ENCODE peak calls at places on chromosomes 11 and 22, in seven cellular contexts. One of them, this sample, is unnamed.
A peak's percentile ranks its signal among the peaks of the same experiment; 100 is the strongest.

GRCh38 chr11:121630041-121630440 is 177.3 kb upstream of the SORL1-AS1 start:
- DNase-seq in spleen: no peak
- DNase-seq in adrenal gland: no peak
- DNase-seq in K562: no peak
- DNase-seq in H1: no peak
- DNase-seq in A549: no peak
- DNase-seq in HCT116: no peak
- DNase-seq in this sample: no peak

GRCh38 chr11:69771466-69771865 is 3.7 kb downstream of the FGF4 start:
- DNase-seq in spleen: no peak
- DNase-seq in adrenal gland: no peak
- DNase-seq in K562: no peak
- DNase-seq in H1: no peak
- DNase-seq in A549: no peak
- DNase-seq in HCT116: no peak
- DNase-seq in this sample: no peak

GRCh38 chr22:19143967-19144400 is 467 bp downstream of the ESS2 start:
- DNase-seq in spleen: peak; percentile 74
- DNase-seq in adrenal gland: no peak
- DNase-seq in K562: peak; percentile 80
- DNase-seq in H1: no peak
- DNase-seq in A549: no peak
- DNase-seq in HCT116: no peak
- DNase-seq in this sample: peak; percentile 61

GRCh38 chr11:93775289-93775688 is 8.8 kb upstream of the MED17 start:
- DNase-seq in spleen: no peak
- DNase-seq in adrenal gland: no peak
- DNase-seq in K562: peak; percentile 42
- DNase-seq in H1: peak; percentile 71
- DNase-seq in A549: no peak
- DNase-seq in HCT116: peak; percentile 18
- DNase-seq in this sample: peak; percentile 20

GRCh38 chr11:102530558-102530957 is at the start of gene MMP7:
- DNase-seq in spleen: no peak
- DNase-seq in adrenal gland: no peak
- DNase-seq in K562: no peak
- DNase-seq in H1: no peak
- DNase-seq in A549: peak; percentile 46
- DNase-seq in HCT116: no peak
- DNase-seq in this sample: no peak

GRCh38 chr22:27846248-27846760 is 44.7 kb upstream of the MN1 start:
- DNase-seq in spleen: no peak
- DNase-seq in adrenal gland: no peak
- DNase-seq in K562: no peak
- DNase-seq in H1: peak; percentile 29
- DNase-seq in A549: no peak
- DNase-seq in HCT116: no peak
- DNase-seq in this sample: no peak

GRCh38 chr22:33389927-33390326 is 331.7 kb upstream of the SYN3 start:
- DNase-seq in spleen: no peak
- DNase-seq in adrenal gland: no peak
- DNase-seq in K562: no peak
- DNase-seq in H1: no peak
- DNase-seq in A549: no peak
- DNase-seq in HCT116: no peak
- DNase-seq in this sample: no peak

GRCh38 chr11:19367051-19367709 is 126.4 kb upstream of the E2F8 start:
- DNase-seq in spleen: no peak
- DNase-seq in adrenal gland: no peak
- DNase-seq in K562: no peak
- DNase-seq in H1: no peak
- DNase-seq in A549: no peak
- DNase-seq in HCT116: no peak
- DNase-seq in this sample: no peak

GRCh38 chr11:40168461-40168860 is 1291.0 kb downstream of the LRRC4C start:
- DNase-seq in spleen: no peak
- DNase-seq in adrenal gland: no peak
- DNase-seq in K562: no peak
- DNase-seq in H1: no peak
- DNase-seq in A549: no peak
- DNase-seq in HCT116: no peak
- DNase-seq in this sample: no peak

GRCh38 chr22:39219071-39220050 is 25.4 kb downstream of the PDGFB start:
- DNase-seq in spleen: peak; percentile 19
- DNase-seq in adrenal gland: peak; percentile 10
- DNase-seq in K562: no peak
- DNase-seq in H1: peak; percentile 46
- DNase-seq in A549: no peak
- DNase-seq in HCT116: no peak
- DNase-seq in this sample: no peak
- TF ChIP-seq POLR2A in spleen: no peak
- TF ChIP-seq POLR2A in adrenal gland: no peak
- TF ChIP-seq POLR2A in K562: no peak
- TF ChIP-seq POLR2A in H1: no peak
- TF ChIP-seq POLR2A in A549: no peak
- TF ChIP-seq POLR2A in HCT116: no peak
- TF ChIP-seq POLR2A in this sample: no peak

DNA sequence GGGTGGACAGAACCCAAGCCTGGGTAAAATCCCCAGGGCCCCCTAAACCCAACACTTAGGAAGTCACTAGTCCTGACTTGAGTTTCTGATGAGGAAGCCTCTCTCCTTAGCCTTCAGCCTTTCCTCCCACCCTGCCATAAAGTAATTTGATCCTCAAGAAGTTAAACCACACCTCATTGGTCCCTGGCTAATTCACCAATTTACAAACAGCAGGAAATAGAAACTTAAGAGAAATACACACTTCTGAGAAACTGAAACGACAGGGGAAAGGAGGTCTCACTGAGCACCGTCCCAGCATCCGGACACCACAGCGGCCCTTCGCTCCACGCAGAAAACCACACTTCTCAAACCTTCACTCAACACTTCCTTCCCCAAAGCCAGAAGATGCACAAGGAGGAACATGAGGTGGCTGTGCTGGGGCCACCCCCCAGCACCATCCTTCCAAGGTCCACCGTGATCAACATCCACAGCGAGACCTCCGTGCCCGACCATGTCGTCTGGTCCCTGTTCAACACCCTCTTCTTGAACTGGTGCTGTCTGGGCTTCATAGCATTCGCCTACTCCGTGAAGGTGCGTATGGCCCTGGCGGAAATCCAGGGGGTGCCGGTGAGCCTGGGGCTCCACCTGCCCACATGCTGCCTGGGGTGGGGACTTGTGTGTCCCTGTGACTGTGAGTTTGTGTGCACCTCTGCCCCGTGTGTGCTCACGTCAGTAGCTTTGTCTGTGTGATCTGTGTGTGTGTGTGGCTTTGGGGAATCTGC is at the start of gene IFITM1:
- DNase-seq in spleen: peak; percentile 90
- DNase-seq in adrenal gland: no peak
- DNase-seq in K562: no peak
- DNase-seq in H1: peak; percentile 57
- DNase-seq in A549: no peak
- DNase-seq in HCT116: no peak
- DNase-seq in this sample: no peak
- TF ChIP-seq POLR2A in spleen: peak; percentile 41
- TF ChIP-seq POLR2A in adrenal gland: peak; percentile 35
- TF ChIP-seq POLR2A in K562: peak; percentile 97
- TF ChIP-seq POLR2A in H1: no peak
- TF ChIP-seq POLR2A in A549: no peak
- TF ChIP-seq POLR2A in HCT116: no peak
- TF ChIP-seq POLR2A in this sample: peak; percentile 44

GRCh38 chr11:64800633-64801464 is 2.2 kb downstream of the MAP4K2 start:
- DNase-seq in spleen: peak; percentile 85
- DNase-seq in adrenal gland: no peak
- DNase-seq in K562: peak; percentile 43
- DNase-seq in H1: no peak
- DNase-seq in A549: no peak
- DNase-seq in HCT116: no peak
- DNase-seq in this sample: peak; percentile 40

GRCh38 chr11:64803163-64803845 is at the start of gene MAP4K2:
- DNase-seq in spleen: peak; percentile 98
- DNase-seq in adrenal gland: peak; percentile 89
- DNase-seq in K562: peak; percentile 98
- DNase-seq in H1: peak; percentile 89
- DNase-seq in A549: peak; percentile 85
- DNase-seq in HCT116: peak; percentile 64
- DNase-seq in this sample: peak; percentile 87

GRCh38 chr11:64803846-64804345 is 882 bp upstream of the MAP4K2 start:
- DNase-seq in spleen: no peak
- DNase-seq in adrenal gland: no peak
- DNase-seq in K562: no peak
- DNase-seq in H1: no peak
- DNase-seq in A549: no peak
- DNase-seq in HCT116: no peak
- DNase-seq in this sample: no peak

GRCh38 chr11:64801591-64802369 is 1.2 kb downstream of the MAP4K2 start:
- DNase-seq in spleen: peak; percentile 81
- DNase-seq in adrenal gland: no peak
- DNase-seq in K562: no peak
- DNase-seq in H1: no peak
- DNase-seq in A549: no peak
- DNase-seq in HCT116: no peak
- DNase-seq in this sample: peak; percentile 21

GRCh38 chr11:64802370-64803162 is 448 bp downstream of the MAP4K2 start:
- DNase-seq in spleen: peak; percentile 78
- DNase-seq in adrenal gland: no peak
- DNase-seq in K562: no peak
- DNase-seq in H1: peak; percentile 70
- DNase-seq in A549: no peak
- DNase-seq in HCT116: no peak
- DNase-seq in this sample: peak; percentile 43
- TF ChIP-seq POLR2A in spleen: no peak
- TF ChIP-seq POLR2A in adrenal gland: no peak
- TF ChIP-seq POLR2A in K562: no peak
- TF ChIP-seq POLR2A in H1: no peak
- TF ChIP-seq POLR2A in A549: peak; percentile 24
- TF ChIP-seq POLR2A in HCT116: no peak
- TF ChIP-seq POLR2A in this sample: no peak

GRCh38 chr11:57791321-57792059 is 29.9 kb downstream of the CTNND1 start:
- DNase-seq in spleen: peak; percentile 82
- DNase-seq in adrenal gland: no peak
- DNase-seq in K562: no peak
- DNase-seq in H1: no peak
- DNase-seq in A549: no peak
- DNase-seq in HCT116: no peak
- DNase-seq in this sample: no peak

GRCh38 chr11:57792870-57793269 is 31.3 kb downstream of the CTNND1 start:
- DNase-seq in spleen: no peak
- DNase-seq in adrenal gland: no peak
- DNase-seq in K562: no peak
- DNase-seq in H1: no peak
- DNase-seq in A549: peak; percentile 39
- DNase-seq in HCT116: no peak
- DNase-seq in this sample: no peak

GRCh38 chr11:57787920-57788716 is 26.5 kb downstream of the CTNND1 start:
- DNase-seq in spleen: no peak
- DNase-seq in adrenal gland: no peak
- DNase-seq in K562: no peak
- DNase-seq in H1: no peak
- DNase-seq in A549: no peak
- DNase-seq in HCT116: no peak
- DNase-seq in this sample: no peak

GRCh38 chr11:57793711-57794110 is 32.1 kb downstream of the CTNND1 start:
- DNase-seq in spleen: no peak
- DNase-seq in adrenal gland: no peak
- DNase-seq in K562: no peak
- DNase-seq in H1: no peak
- DNase-seq in A549: no peak
- DNase-seq in HCT116: no peak
- DNase-seq in this sample: no peak

DNA sequence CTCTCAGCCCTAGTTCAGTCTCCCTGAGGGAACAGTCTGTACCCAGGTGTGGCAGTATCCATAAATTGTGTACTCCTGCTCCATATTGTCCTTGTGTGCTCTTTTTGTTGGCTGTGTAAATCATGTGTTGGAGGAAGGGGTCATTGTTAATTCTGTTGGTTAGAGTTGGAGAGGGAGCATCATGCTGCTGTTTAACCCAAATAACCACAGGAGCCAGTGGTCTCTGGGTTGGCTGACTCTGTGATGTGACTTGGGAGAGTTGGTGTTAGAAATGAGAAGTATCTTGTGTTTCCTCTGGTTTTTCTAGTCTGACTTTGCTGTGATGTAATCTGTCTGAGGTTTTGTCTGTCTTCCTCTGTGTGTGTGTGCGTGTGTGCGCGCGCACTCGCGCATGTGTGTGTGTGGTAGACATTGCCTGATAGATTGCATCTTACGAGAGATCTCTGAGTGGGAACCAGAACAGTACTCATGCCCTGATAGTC is 30.5 kb downstream of the CTNND1 start:
- DNase-seq in spleen: peak; percentile 96
- DNase-seq in adrenal gland: peak; percentile 43
- DNase-seq in K562: no peak
- DNase-seq in H1: no peak
- DNase-seq in A549: no peak
- DNase-seq in HCT116: no peak
- DNase-seq in this sample: peak; percentile 41
- TF ChIP-seq POLR2A in spleen: no peak
- TF ChIP-seq POLR2A in adrenal gland: no peak
- TF ChIP-seq POLR2A in K562: no peak
- TF ChIP-seq POLR2A in H1: no peak
- TF ChIP-seq POLR2A in A549: no peak
- TF ChIP-seq POLR2A in HCT116: no peak
- TF ChIP-seq POLR2A in this sample: no peak

DNA sequence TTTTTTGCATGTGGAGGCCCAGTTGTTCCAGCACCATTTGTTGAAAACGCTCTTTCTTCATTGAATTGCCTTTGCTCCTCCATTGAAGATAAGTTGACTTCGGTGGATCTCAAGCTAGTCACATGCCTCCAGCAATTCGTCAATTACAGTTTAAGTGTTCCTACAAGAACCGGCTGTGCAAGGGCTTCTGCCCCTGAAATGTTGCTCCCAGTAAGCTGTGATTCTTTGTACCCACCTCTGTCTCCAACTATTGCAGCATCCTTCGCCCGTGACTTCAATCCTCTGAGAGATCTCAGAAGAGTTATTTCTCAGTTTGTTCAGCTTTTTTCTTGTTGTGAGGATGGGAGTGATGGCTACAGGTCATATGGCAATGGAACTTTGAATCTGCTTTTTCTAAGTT is 194.2 kb upstream of the B3GAT1 start:
- DNase-seq in spleen: no peak
- DNase-seq in adrenal gland: no peak
- DNase-seq in K562: no peak
- DNase-seq in H1: no peak
- DNase-seq in A549: no peak
- DNase-seq in HCT116: no peak
- DNase-seq in this sample: no peak
- TF ChIP-seq POLR2A in spleen: no peak
- TF ChIP-seq POLR2A in adrenal gland: no peak
- TF ChIP-seq POLR2A in K562: no peak
- TF ChIP-seq POLR2A in H1: no peak
- TF ChIP-seq POLR2A in A549: no peak
- TF ChIP-seq POLR2A in HCT116: no peak
- TF ChIP-seq POLR2A in this sample: no peak

GRCh38 chr11:14687943-14688627 is 44.5 kb downstream of the PDE3B start:
- DNase-seq in spleen: no peak
- DNase-seq in adrenal gland: no peak
- DNase-seq in K562: no peak
- DNase-seq in H1: no peak
- DNase-seq in A549: no peak
- DNase-seq in HCT116: no peak
- DNase-seq in this sample: no peak

GRCh38 chr11:14687456-14687855 is 43.9 kb downstream of the PDE3B start:
- DNase-seq in spleen: no peak
- DNase-seq in adrenal gland: no peak
- DNase-seq in K562: no peak
- DNase-seq in H1: no peak
- DNase-seq in A549: no peak
- DNase-seq in HCT116: no peak
- DNase-seq in this sample: no peak
- TF ChIP-seq POLR2A in spleen: no peak
- TF ChIP-seq POLR2A in adrenal gland: no peak
- TF ChIP-seq POLR2A in K562: no peak
- TF ChIP-seq POLR2A in H1: no peak
- TF ChIP-seq POLR2A in A549: no peak
- TF ChIP-seq POLR2A in HCT116: no peak
- TF ChIP-seq POLR2A in this sample: no peak